ENCODE peak calls at places on chromosome 19, in ten cellular contexts. One of them, this sample, is unnamed.

GRCh38 chr19:44796701-44797115 is 12.2 kb upstream of the BCAM start:
- DNase-seq in colonic mucosa: no peak
- DNase-seq in ascending aorta: no peak
- DNase-seq in right lobe of liver: peak
- DNase-seq in left ventricle myocardium inferior: peak
- DNase-seq in Panc1: no peak
- DNase-seq in astrocyte: peak
- DNase-seq in body of pancreas: peak
- DNase-seq in CD4-positive, alpha-beta T cell: no peak
- DNase-seq in breast epithelium: peak
- DNase-seq in this sample: peak

GRCh38 chr19:11092181-11092538 is 2.9 kb downstream of the LDLR start:
- DNase-seq in colonic mucosa: no peak
- DNase-seq in ascending aorta: no peak
- DNase-seq in right lobe of liver: no peak
- DNase-seq in left ventricle myocardium inferior: no peak
- DNase-seq in Panc1: no peak
- DNase-seq in astrocyte: peak
- DNase-seq in body of pancreas: peak
- DNase-seq in CD4-positive, alpha-beta T cell: no peak
- DNase-seq in breast epithelium: no peak
- DNase-seq in this sample: no peak

GRCh38 chr19:46517471-46517870 is 21.8 kb upstream of the PNMA8B start:
- DNase-seq in colonic mucosa: no peak
- DNase-seq in ascending aorta: no peak
- DNase-seq in right lobe of liver: no peak
- DNase-seq in left ventricle myocardium inferior: no peak
- DNase-seq in Panc1: no peak
- DNase-seq in astrocyte: no peak
- DNase-seq in body of pancreas: no peak
- DNase-seq in CD4-positive, alpha-beta T cell: no peak
- DNase-seq in breast epithelium: no peak
- DNase-seq in this sample: no peak

GRCh38 chr19:7902796-7903243 is 857 bp upstream of the MAP2K7 start:
- DNase-seq in colonic mucosa: peak
- DNase-seq in ascending aorta: no peak
- DNase-seq in right lobe of liver: peak
- DNase-seq in left ventricle myocardium inferior: no peak
- DNase-seq in Panc1: no peak
- DNase-seq in astrocyte: no peak
- DNase-seq in body of pancreas: no peak
- DNase-seq in CD4-positive, alpha-beta T cell: no peak
- DNase-seq in breast epithelium: no peak
- DNase-seq in this sample: no peak

GRCh38 chr19:20244356-20244755 is 77.3 kb downstream of the ZNF486 start:
- DNase-seq in colonic mucosa: no peak
- DNase-seq in ascending aorta: no peak
- DNase-seq in right lobe of liver: no peak
- DNase-seq in left ventricle myocardium inferior: no peak
- DNase-seq in Panc1: no peak
- DNase-seq in astrocyte: no peak
- DNase-seq in body of pancreas: no peak
- DNase-seq in CD4-positive, alpha-beta T cell: no peak
- DNase-seq in breast epithelium: no peak
- DNase-seq in this sample: no peak

GRCh38 chr19:10566658-10567410 is 1.0 kb upstream of the KRI1 start:
- DNase-seq in colonic mucosa: peak
- DNase-seq in ascending aorta: no peak
- DNase-seq in right lobe of liver: no peak
- DNase-seq in left ventricle myocardium inferior: no peak
- DNase-seq in Panc1: no peak
- DNase-seq in astrocyte: no peak
- DNase-seq in body of pancreas: no peak
- DNase-seq in CD4-positive, alpha-beta T cell: no peak
- DNase-seq in breast epithelium: no peak
- DNase-seq in this sample: no peak

GRCh38 chr19:14554382-14554812 is 17.5 kb downstream of the NDUFB7 start:
- DNase-seq in colonic mucosa: peak
- DNase-seq in ascending aorta: no peak
- DNase-seq in right lobe of liver: peak
- DNase-seq in left ventricle myocardium inferior: no peak
- DNase-seq in Panc1: no peak
- DNase-seq in astrocyte: no peak
- DNase-seq in body of pancreas: no peak
- DNase-seq in CD4-positive, alpha-beta T cell: no peak
- DNase-seq in breast epithelium: peak
- DNase-seq in this sample: no peak

GRCh38 chr19:2188708-2189385 is 25.1 kb downstream of the DOT1L start:
- DNase-seq in colonic mucosa: no peak
- DNase-seq in ascending aorta: no peak
- DNase-seq in right lobe of liver: no peak
- DNase-seq in left ventricle myocardium inferior: no peak
- DNase-seq in Panc1: no peak
- DNase-seq in astrocyte: no peak
- DNase-seq in body of pancreas: no peak
- DNase-seq in CD4-positive, alpha-beta T cell: no peak
- DNase-seq in breast epithelium: no peak
- DNase-seq in this sample: no peak

GRCh38 chr19:8141726-8142524 is 7.5 kb downstream of the FBN3 start:
- DNase-seq in colonic mucosa: no peak
- DNase-seq in ascending aorta: no peak
- DNase-seq in right lobe of liver: no peak
- DNase-seq in left ventricle myocardium inferior: no peak
- DNase-seq in Panc1: no peak
- DNase-seq in astrocyte: no peak
- DNase-seq in body of pancreas: peak
- DNase-seq in CD4-positive, alpha-beta T cell: no peak
- DNase-seq in breast epithelium: no peak
- DNase-seq in this sample: no peak

GRCh38 chr19:16541526-16542044 is 652 bp downstream of the CHERP start:
- DNase-seq in colonic mucosa: no peak
- DNase-seq in ascending aorta: no peak
- DNase-seq in right lobe of liver: peak
- DNase-seq in left ventricle myocardium inferior: no peak
- DNase-seq in Panc1: no peak
- DNase-seq in astrocyte: no peak
- DNase-seq in body of pancreas: no peak
- DNase-seq in CD4-positive, alpha-beta T cell: no peak
- DNase-seq in breast epithelium: no peak
- DNase-seq in this sample: peak

GRCh38 chr19:19410553-19411550 is 5.4 kb downstream of the GATAD2A start:
- DNase-seq in colonic mucosa: no peak
- DNase-seq in ascending aorta: no peak
- DNase-seq in right lobe of liver: no peak
- DNase-seq in left ventricle myocardium inferior: no peak
- DNase-seq in Panc1: no peak
- DNase-seq in astrocyte: no peak
- DNase-seq in body of pancreas: no peak
- DNase-seq in CD4-positive, alpha-beta T cell: no peak
- DNase-seq in breast epithelium: no peak
- DNase-seq in this sample: no peak

GRCh38 chr19:14368011-14368513 is 13.2 kb upstream of the ADGRE5 start:
- DNase-seq in colonic mucosa: no peak
- DNase-seq in ascending aorta: no peak
- DNase-seq in right lobe of liver: no peak
- DNase-seq in left ventricle myocardium inferior: no peak
- DNase-seq in Panc1: no peak
- DNase-seq in astrocyte: no peak
- DNase-seq in body of pancreas: no peak
- DNase-seq in CD4-positive, alpha-beta T cell: no peak
- DNase-seq in breast epithelium: no peak
- DNase-seq in this sample: peak

GRCh38 chr19:14519860-14520407 is 1.7 kb upstream of the DNAJB1 start:
- DNase-seq in colonic mucosa: peak
- DNase-seq in ascending aorta: no peak
- DNase-seq in right lobe of liver: peak
- DNase-seq in left ventricle myocardium inferior: no peak
- DNase-seq in Panc1: no peak
- DNase-seq in astrocyte: peak
- DNase-seq in body of pancreas: peak
- DNase-seq in CD4-positive, alpha-beta T cell: no peak
- DNase-seq in breast epithelium: no peak
- DNase-seq in this sample: no peak

GRCh38 chr19:10686193-10686592 is 15.0 kb upstream of the QTRT1 start:
- DNase-seq in colonic mucosa: no peak
- DNase-seq in ascending aorta: no peak
- DNase-seq in right lobe of liver: no peak
- DNase-seq in left ventricle myocardium inferior: no peak
- DNase-seq in Panc1: no peak
- DNase-seq in astrocyte: no peak
- DNase-seq in body of pancreas: no peak
- DNase-seq in CD4-positive, alpha-beta T cell: no peak
- DNase-seq in breast epithelium: no peak
- DNase-seq in this sample: no peak

GRCh38 chr19:4618019-4618418 is 21.3 kb upstream of the TNFAIP8L1 start:
- DNase-seq in colonic mucosa: no peak
- DNase-seq in ascending aorta: no peak
- DNase-seq in right lobe of liver: no peak
- DNase-seq in left ventricle myocardium inferior: no peak
- DNase-seq in Panc1: no peak
- DNase-seq in astrocyte: no peak
- DNase-seq in body of pancreas: no peak
- DNase-seq in CD4-positive, alpha-beta T cell: no peak
- DNase-seq in breast epithelium: no peak
- DNase-seq in this sample: no peak

GRCh38 chr19:18292460-18292809 is 11.0 kb upstream of the JUND start:
- DNase-seq in colonic mucosa: peak
- DNase-seq in ascending aorta: no peak
- DNase-seq in right lobe of liver: peak
- DNase-seq in left ventricle myocardium inferior: no peak
- DNase-seq in Panc1: no peak
- DNase-seq in astrocyte: no peak
- DNase-seq in body of pancreas: no peak
- DNase-seq in CD4-positive, alpha-beta T cell: no peak
- DNase-seq in breast epithelium: peak
- DNase-seq in this sample: no peak

DNA sequence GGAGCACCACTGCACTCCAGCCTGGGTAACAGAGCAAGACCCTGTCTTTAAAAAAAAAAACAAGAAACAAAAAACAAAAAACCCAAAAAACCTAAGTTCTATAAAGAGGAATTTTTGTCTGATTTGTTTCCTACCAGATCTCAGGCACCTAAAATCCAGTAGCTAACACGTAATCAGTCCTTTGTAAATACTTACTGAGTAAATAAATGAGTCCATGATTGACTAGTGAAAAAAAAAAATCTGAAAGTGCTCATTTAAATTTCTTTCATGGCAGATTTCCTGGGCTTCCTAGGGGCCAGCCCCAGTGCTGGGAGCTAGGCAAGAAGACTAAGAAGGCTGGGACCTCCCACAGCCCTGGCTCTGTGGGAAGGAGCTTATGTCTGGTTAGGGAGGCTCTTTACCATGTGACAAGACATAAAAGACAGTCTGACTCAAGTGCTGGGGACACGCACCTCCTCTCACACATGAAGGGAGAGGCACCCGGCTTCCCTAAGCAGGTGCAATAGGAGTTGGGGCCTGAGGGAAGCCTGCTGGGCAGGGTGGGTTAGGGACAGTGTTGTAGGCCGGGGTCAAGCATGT is 22.5 kb downstream of the LIG1 start:
- DNase-seq in colonic mucosa: no peak
- DNase-seq in ascending aorta: no peak
- DNase-seq in right lobe of liver: no peak
- DNase-seq in left ventricle myocardium inferior: no peak
- DNase-seq in Panc1: no peak
- DNase-seq in astrocyte: no peak
- DNase-seq in body of pancreas: no peak
- DNase-seq in CD4-positive, alpha-beta T cell: no peak
- DNase-seq in breast epithelium: no peak
- DNase-seq in this sample: no peak
- H3K27ac ChIP-seq in colonic mucosa: no peak
- H3K27ac ChIP-seq in ascending aorta: no peak
- H3K27ac ChIP-seq in right lobe of liver: no peak
- H3K27ac ChIP-seq in left ventricle myocardium inferior: no peak
- H3K27ac ChIP-seq in Panc1: no peak
- H3K27ac ChIP-seq in astrocyte: no peak
- H3K27ac ChIP-seq in body of pancreas: no peak
- H3K27ac ChIP-seq in CD4-positive, alpha-beta T cell: no peak
- H3K27ac ChIP-seq in breast epithelium: no peak
- H3K27ac ChIP-seq in this sample: no peak

DNA sequence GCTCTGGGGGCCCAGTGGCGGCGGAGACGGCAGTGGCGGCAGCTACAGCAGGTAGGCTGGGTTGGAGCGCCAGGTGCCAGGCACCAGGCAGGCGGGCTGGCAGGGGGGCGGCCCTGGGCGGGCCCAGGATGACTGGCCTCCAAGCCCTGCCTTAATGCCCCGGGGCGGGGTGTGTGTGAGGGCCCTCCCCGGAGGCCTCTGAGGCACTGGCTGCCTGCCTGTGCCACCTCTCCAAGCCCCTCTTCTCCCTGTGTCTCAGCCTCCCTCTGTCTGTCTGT is at the start of gene KLK11:
- DNase-seq in colonic mucosa: no peak
- DNase-seq in ascending aorta: no peak
- DNase-seq in right lobe of liver: no peak
- DNase-seq in left ventricle myocardium inferior: no peak
- DNase-seq in Panc1: no peak
- DNase-seq in astrocyte: no peak
- DNase-seq in body of pancreas: peak
- DNase-seq in CD4-positive, alpha-beta T cell: no peak
- DNase-seq in breast epithelium: no peak
- DNase-seq in this sample: no peak
- H3K27ac ChIP-seq in colonic mucosa: no peak
- H3K27ac ChIP-seq in ascending aorta: no peak
- H3K27ac ChIP-seq in right lobe of liver: no peak
- H3K27ac ChIP-seq in left ventricle myocardium inferior: no peak
- H3K27ac ChIP-seq in Panc1: no peak
- H3K27ac ChIP-seq in astrocyte: no peak
- H3K27ac ChIP-seq in body of pancreas: peak
- H3K27ac ChIP-seq in CD4-positive, alpha-beta T cell: no peak
- H3K27ac ChIP-seq in breast epithelium: peak
- H3K27ac ChIP-seq in this sample: no peak

DNA sequence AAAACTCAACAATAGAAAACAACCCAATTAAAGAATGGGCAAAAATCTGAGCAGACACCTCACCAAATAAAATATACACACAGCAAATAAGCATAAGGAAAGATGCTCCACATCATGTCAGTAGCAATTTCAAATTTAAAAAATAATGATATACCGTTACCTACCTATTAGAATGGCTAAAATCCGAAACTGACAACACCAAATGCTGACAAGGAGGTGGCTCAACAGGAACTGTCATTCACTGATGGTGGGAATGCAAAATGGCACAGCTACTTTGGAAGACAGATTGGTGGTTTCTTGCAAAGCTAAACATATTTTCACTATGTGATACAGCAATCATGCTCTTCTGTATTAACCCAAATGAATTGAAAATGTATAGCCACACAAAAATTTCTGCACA is 9.1 kb downstream of the CYP2A13 start:
- DNase-seq in colonic mucosa: no peak
- DNase-seq in ascending aorta: no peak
- DNase-seq in right lobe of liver: no peak
- DNase-seq in left ventricle myocardium inferior: no peak
- DNase-seq in Panc1: no peak
- DNase-seq in astrocyte: no peak
- DNase-seq in body of pancreas: no peak
- DNase-seq in CD4-positive, alpha-beta T cell: no peak
- DNase-seq in breast epithelium: no peak
- DNase-seq in this sample: no peak
- H3K27ac ChIP-seq in colonic mucosa: no peak
- H3K27ac ChIP-seq in ascending aorta: no peak
- H3K27ac ChIP-seq in right lobe of liver: no peak
- H3K27ac ChIP-seq in left ventricle myocardium inferior: no peak
- H3K27ac ChIP-seq in Panc1: no peak
- H3K27ac ChIP-seq in astrocyte: no peak
- H3K27ac ChIP-seq in body of pancreas: no peak
- H3K27ac ChIP-seq in CD4-positive, alpha-beta T cell: no peak
- H3K27ac ChIP-seq in breast epithelium: no peak
- H3K27ac ChIP-seq in this sample: no peak

GRCh38 chr19:54462072-54462712 is 1.4 kb downstream of the LENG9 start:
- DNase-seq in colonic mucosa: peak
- DNase-seq in ascending aorta: no peak
- DNase-seq in right lobe of liver: no peak
- DNase-seq in left ventricle myocardium inferior: no peak
- DNase-seq in Panc1: no peak
- DNase-seq in astrocyte: no peak
- DNase-seq in body of pancreas: peak
- DNase-seq in CD4-positive, alpha-beta T cell: no peak
- DNase-seq in breast epithelium: no peak
- DNase-seq in this sample: no peak
- H3K27ac ChIP-seq in colonic mucosa: peak
- H3K27ac ChIP-seq in ascending aorta: peak
- H3K27ac ChIP-seq in right lobe of liver: peak
- H3K27ac ChIP-seq in left ventricle myocardium inferior: peak
- H3K27ac ChIP-seq in Panc1: peak
- H3K27ac ChIP-seq in astrocyte: no peak
- H3K27ac ChIP-seq in body of pancreas: peak
- H3K27ac ChIP-seq in CD4-positive, alpha-beta T cell: peak
- H3K27ac ChIP-seq in breast epithelium: peak
- H3K27ac ChIP-seq in this sample: peak

This sample was measured in cardiac muscle cell.